ENCODE peak calls at places on chromosomes 5 and 9, in five cellular contexts. Q is left lung, H is T-cell, B is neural progenitor cell, M is HTR-8/SVneo. J is an unnamed sample.

GRCh38 chr9:114240647-114241558 is 82.0 kb upstream of the ORM1 start:
- DNase-seq in B (no peak), H (no peak), M (no peak), Q (peak; percentile 69), J (no peak)

GRCh38 chr5:102283111-102283797 is 12.8 kb downstream of the SLCO4C1 start:
- DNase-seq in M (no peak), Q (no peak), H (no peak), B (no peak), J (no peak)

GRCh38 chr9:72315510-72316287 is 49.3 kb downstream of the ZFAND5 start:
- DNase-seq in H (no peak), M (no peak), Q (no peak), B (peak; percentile 82), J (peak; percentile 93)

GRCh38 chr9:6576930-6577329 is 68.6 kb downstream of the GLDC start:
- DNase-seq in B (no peak), Q (no peak), H (no peak), M (no peak), J (no peak)

GRCh38 chr5:149392718-149393117 is 13.6 kb upstream of the IL17B start:
- DNase-seq in B (no peak), M (no peak), Q (no peak), H (no peak), J (no peak)

GRCh38 chr5:81878333-81878732 is 93.5 kb upstream of the ATG10 start:
- DNase-seq in B (no peak), M (no peak), H (no peak), Q (no peak), J (no peak)

GRCh38 chr5:99141534-99142135 is 212.8 kb upstream of the CHD1 start:
- DNase-seq in H (no peak), Q (no peak), B (peak; percentile 3), M (no peak), J (no peak)

GRCh38 chr5:156693113-156693512 is 157.0 kb upstream of the PPP1R2B start:
- DNase-seq in M (no peak), H (no peak), B (no peak), Q (no peak), J (no peak)

GRCh38 chr9:98085955-98086354 is 29.4 kb downstream of the NANS start:
- DNase-seq in B (peak; percentile 89), M (no peak), Q (no peak), H (no peak), J (no peak)